ENCODE peak calls at places on chromosomes 5 and 9, in four cellular contexts. Y is GM12891, K is HepG2, A is GM12878. T is an unnamed sample.

GRCh38 chr5:106311230-106311629 is 1359.5 kb downstream of the EFNA5 start:
- DNase-seq in Y (no peak), K (no peak), A (no peak), T (no peak)

GRCh38 chr5:156402387-156402921 is 75.5 kb downstream of the SGCD start:
- DNase-seq in Y (peak; percentile 38), K (no peak), A (peak; percentile 87), T (peak; percentile 26)

GRCh38 chr5:135028791-135029467 is 5.1 kb downstream of the PITX1 start:
- DNase-seq in Y (no peak), K (no peak), A (no peak), T (no peak)

GRCh38 chr9:3954950-3955670 is 344.8 kb downstream of the GLIS3 start:
- DNase-seq in Y (no peak), K (no peak), A (no peak), T (no peak)

GRCh38 chr9:136721339-136722092 is 9.1 kb downstream of the DIPK1B start:
- DNase-seq in Y (no peak), K (no peak), A (no peak), T (no peak)

GRCh38 chr5:13248236-13248635 is 696.3 kb downstream of the DNAH5 start:
- DNase-seq in Y (no peak), K (no peak), A (no peak), T (no peak)

GRCh38 chr5:169628891-169629290 is 8.2 kb upstream of the DOCK2 start:
- DNase-seq in Y (no peak), K (no peak), A (no peak), T (no peak)

GRCh38 chr5:7871560-7872113 is 2.7 kb downstream of the MTRR start:
- DNase-seq in Y (no peak), K (no peak), A (no peak), T (no peak)

GRCh38 chr9:136107953-136108647 is 10.6 kb downstream of the TMEM250 start:
- DNase-seq in Y (no peak), K (no peak), A (no peak), T (no peak)

GRCh38 chr5:79924936-79925893 is 65.8 kb downstream of the MTX3 start:
- DNase-seq in Y (no peak), K (no peak), A (no peak), T (no peak)

GRCh38 chr5:78964889-78965288 is 20.2 kb downstream of the ARSB start:
- DNase-seq in Y (no peak), K (peak; percentile 69), A (no peak), T (no peak)

GRCh38 chr5:108381034-108381954 is 604 bp downstream of the FBXL17 start:
- DNase-seq in Y (peak; percentile 35), K (peak; percentile 18), A (no peak), T (peak; percentile 30)

GRCh38 chr9:36045610-36046009 is 8.9 kb downstream of the RECK start:
- DNase-seq in Y (no peak), K (no peak), A (no peak), T (no peak)

GRCh38 chr5:96517294-96517693 is 84.2 kb upstream of the PCSK1 start:
- DNase-seq in Y (no peak), K (no peak), A (no peak), T (no peak)

GRCh38 chr9:107674937-107675277 is 185.3 kb upstream of the KLF4 start:
- DNase-seq in Y (no peak), K (no peak), A (no peak), T (no peak)

GRCh38 chr5:103428411-103428871 is 134.1 kb downstream of the NUDT12 start:
- DNase-seq in Y (no peak), K (peak; percentile 27), A (no peak), T (no peak)

GRCh38 chr5:82259172-82259800 is 18.9 kb downstream of the RPS23 start:
- DNase-seq in Y (no peak), K (no peak), A (no peak), T (no peak)

GRCh38 chr9:88387733-88388202 is 476 bp upstream of the SPIN1 start:
- DNase-seq in Y (no peak), K (peak; percentile 20), A (no peak), T (peak; percentile 12)
- TF ChIP-seq POLR2AphosphoS5 in Y (no peak), K (no peak), A (no peak), T (no peak)

GRCh38 chr9:34366365-34366764 is 10.3 kb downstream of the MYORG start:
- DNase-seq in Y (no peak), K (no peak), A (no peak), T (no peak)
- TF ChIP-seq TAF1 in Y (no peak), K (no peak), A (no peak), T (no peak)

GRCh38 chr9:34376596-34377401 is at the start of gene MYORG:
- DNase-seq in Y (peak; percentile 97), K (peak; percentile 95), A (peak; percentile 82), T (peak; percentile 97)
- TF ChIP-seq POLR2A in Y (no peak), K (no peak), A (peak; percentile 65), T (no peak)

DNA sequence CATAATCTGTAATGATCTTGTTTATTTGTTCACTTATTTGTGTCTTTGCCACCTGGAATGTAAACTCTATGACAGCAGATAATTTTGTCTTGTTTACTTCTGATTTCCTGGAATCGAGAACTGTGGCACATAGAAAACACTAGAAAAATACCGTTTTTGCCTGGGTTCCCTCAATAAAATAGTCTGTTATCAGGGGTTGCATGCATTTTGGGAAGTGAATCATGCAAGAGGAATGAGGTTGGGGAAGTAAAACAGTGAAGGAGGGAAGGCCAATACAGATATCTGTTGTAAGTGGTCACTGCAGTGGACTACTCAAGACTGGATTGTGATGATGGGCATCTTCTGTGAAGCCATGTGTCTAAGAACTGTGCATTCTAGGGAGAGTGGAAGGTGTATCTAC is 45.2 kb upstream of the IL6ST start:
- DNase-seq in Y (no peak), K (no peak), A (no peak), T (no peak)
- TF ChIP-seq POLR2AphosphoS5 in Y (no peak), K (no peak), A (no peak), T (no peak)

DNA sequence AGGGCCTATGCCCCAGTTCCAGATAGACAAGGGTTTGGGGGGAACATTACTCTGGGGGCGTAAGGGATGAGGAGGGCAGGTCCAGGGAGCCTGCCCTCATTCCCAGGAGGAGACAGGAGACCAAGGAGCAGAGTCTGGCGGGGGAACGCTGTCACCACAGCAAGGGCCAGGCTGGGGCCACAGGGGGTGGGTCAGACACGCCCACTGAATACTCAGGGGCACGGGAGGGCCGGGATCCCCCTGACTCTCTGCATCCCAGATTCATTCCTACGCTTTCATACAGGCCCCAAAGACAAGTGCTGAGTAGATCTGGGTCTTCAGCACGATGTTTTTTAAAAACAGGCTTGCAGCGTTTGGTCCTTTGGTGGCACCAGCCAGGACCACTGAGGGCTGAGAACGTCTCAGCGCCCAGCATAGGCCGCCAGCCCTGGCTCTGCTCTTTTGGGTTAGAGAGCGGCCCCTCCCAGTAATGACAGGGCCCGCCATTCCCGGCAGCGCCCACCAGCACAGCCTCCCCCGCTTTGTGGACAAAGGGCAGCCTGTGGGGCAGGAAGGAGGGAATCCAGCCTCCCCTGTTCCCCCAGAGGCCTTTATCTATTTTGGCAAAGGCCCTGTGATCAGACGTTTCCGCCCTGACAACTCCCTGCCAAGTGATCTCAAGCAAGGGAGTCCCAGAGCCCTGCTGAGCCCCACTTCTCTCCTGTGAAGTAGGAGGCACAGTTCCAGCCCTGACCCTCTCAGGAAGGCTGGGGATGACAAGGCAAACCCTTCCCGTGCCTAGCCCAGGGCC is 24.9 kb downstream of the NEK6 start:
- DNase-seq in Y (no peak), K (peak; percentile 62), A (no peak), T (no peak)
- TF ChIP-seq TAF1 in Y (no peak), K (no peak), A (no peak), T (no peak)

GRCh38 chr5:133051117-133051546 is 681 bp upstream of the HSPA4 start:
- DNase-seq in Y (no peak), K (no peak), A (no peak), T (peak; percentile 26)

GRCh38 chr5:133051547-133052316 is at the start of gene HSPA4:
- DNase-seq in Y (peak; percentile 93), K (peak; percentile 97), A (peak; percentile 95), T (peak; percentile 91)

GRCh38 chr5:133049726-133050048 is 2.1 kb upstream of the HSPA4 start:
- DNase-seq in Y (no peak), K (peak; percentile 93), A (no peak), T (no peak)

GRCh38 chr5:133048993-133049725 is 2.7 kb upstream of the HSPA4 start:
- DNase-seq in Y (no peak), K (no peak), A (no peak), T (no peak)

DNA sequence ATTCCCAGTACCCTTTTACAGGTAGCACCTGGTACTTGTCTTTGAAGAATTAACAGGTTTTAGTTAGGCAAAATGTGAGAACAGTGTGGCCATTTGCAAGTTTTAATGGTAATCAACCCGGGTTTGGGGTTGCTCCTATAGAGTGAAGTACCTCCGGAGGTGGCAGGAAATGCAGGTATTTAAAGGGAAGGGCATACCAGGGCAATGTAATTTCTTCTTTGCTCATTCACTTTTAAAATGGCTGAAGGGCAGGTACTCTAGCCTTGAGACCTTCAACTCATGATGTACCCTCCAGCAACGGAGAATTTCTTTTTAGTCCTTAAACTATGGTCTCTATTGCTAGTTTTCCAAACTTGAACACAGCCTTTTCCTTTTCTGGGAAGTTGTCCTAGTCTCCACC is 1.3 kb upstream of the HSPA4 start:
- DNase-seq in Y (no peak), K (no peak), A (no peak), T (no peak)
- TF ChIP-seq POLR2A in Y (no peak), K (peak; percentile 38), A (no peak), T (no peak)

GRCh38 chr9:68979538-68980314 is 34.2 kb downstream of the PRKACG start:
- DNase-seq in Y (no peak), K (no peak), A (no peak), T (no peak)

GRCh38 chr9:68981825-68982224 is 32.1 kb downstream of the PRKACG start:
- DNase-seq in Y (no peak), K (no peak), A (peak; percentile 83), T (no peak)

GRCh38 chr9:68978054-68978453 is 35.9 kb downstream of the PRKACG start:
- DNase-seq in Y (no peak), K (no peak), A (no peak), T (no peak)

GRCh38 chr9:68978501-68978900 is 35.4 kb downstream of the PRKACG start:
- DNase-seq in Y (no peak), K (no peak), A (no peak), T (no peak)

GRCh38 chr9:68980341-68980914 is 33.5 kb downstream of the PRKACG start:
- DNase-seq in Y (no peak), K (no peak), A (no peak), T (no peak)
- TF ChIP-seq POLR2AphosphoS5 in Y (no peak), K (no peak), A (no peak), T (no peak)

GRCh38 chr5:39131210-39132127 is 57.3 kb upstream of the RICTOR start:
- DNase-seq in Y (no peak), K (no peak), A (no peak), T (no peak)
- TF ChIP-seq TAF1 in Y (no peak), K (no peak), A (no peak), T (no peak)

DNA sequence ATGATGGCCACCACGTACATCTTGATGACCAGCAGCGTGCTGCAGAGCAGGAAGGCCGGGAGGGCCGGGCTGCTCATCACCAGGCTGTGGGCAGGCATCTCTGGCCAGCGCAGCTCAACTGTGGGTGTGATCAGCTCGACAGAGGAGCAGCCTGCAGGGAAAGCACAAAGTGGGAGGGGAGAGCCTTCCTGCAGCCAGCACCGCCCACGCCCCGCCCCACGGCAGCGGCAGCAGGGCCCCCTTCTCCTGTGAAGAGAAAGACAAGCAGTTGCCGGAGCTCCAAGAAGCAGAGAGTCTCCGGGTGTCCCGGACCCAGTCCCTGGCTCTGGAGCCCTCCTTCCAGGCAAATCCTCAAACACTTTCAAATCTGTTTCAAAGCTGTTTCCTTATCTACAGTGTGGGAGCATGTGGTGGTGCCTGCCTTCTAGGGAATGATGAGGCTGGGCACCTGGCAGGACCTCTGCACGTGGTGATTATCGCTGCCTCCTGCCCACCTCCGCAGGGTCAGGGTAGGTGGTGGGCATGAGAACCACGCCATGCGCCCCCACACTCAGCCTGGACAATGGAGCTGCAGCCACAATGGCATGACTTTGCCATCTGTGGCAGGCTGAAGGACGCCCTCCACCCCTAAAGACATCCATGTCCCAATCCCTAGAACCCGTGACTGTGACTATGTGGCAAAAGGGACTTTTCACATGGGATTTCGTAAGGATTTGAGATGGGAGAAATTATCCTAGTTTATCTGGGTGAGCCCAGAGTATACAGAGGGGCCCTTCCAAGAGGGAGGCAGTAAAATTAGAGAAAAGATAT is at the start of gene PTGES:
- DNase-seq in Y (no peak), K (no peak), A (no peak), T (no peak)
- TF ChIP-seq POLR2A in Y (no peak), K (no peak), A (no peak), T (no peak)